ENCODE peak calls at places on chromosomes 5 and 9, in five cellular contexts. B is HCT116; Z is activated CD8-positive, alpha-beta T cell treated with anti-CD3 and anti-CD28 coated beads for 36 hours; X is HepG2; O is body of pancreas. E is an unnamed sample.

GRCh38 chr9:20580673-20581072 is 41.6 kb downstream of the MLLT3 start:
- ATAC-seq in X (no peak), O (no peak), Z (no peak), B (no peak), E (no peak)

GRCh38 chr5:56983593-56984361 is 31.9 kb upstream of the MIER3 start:
- ATAC-seq in B (no peak), Z (no peak), O (no peak), X (peak; percentile 35), E (no peak)

GRCh38 chr9:87567566-87567965 is 69.9 kb downstream of the DAPK1 start:
- ATAC-seq in B (no peak), X (no peak), Z (no peak), O (no peak), E (no peak)

GRCh38 chr5:80622756-80623155 is 31.7 kb upstream of the MSH3 start:
- ATAC-seq in B (no peak), X (no peak), O (no peak), Z (no peak), E (no peak)

GRCh38 chr9:27198175-27198574 is 89.2 kb downstream of the TEK start:
- ATAC-seq in X (peak; percentile 50), O (no peak), B (no peak), Z (no peak), E (no peak)

GRCh38 chr9:123360161-123361085 is 4.4 kb downstream of the CRB2 start:
- ATAC-seq in O (peak; percentile 19), X (peak; percentile 62), Z (peak; percentile 82), B (peak; percentile 57), E (peak; percentile 52)

GRCh38 chr5:88248743-88249540 is 19.7 kb downstream of the TMEM161B start:
- ATAC-seq in X (no peak), Z (no peak), O (no peak), B (no peak), E (peak; percentile 58)

GRCh38 chr5:61768692-61769281 is 436.7 kb downstream of the ZSWIM6 start:
- ATAC-seq in B (peak; percentile 100), Z (peak; percentile 79), O (no peak), X (peak; percentile 100), E (no peak)

GRCh38 chr5:37045703-37046102 is 169.1 kb downstream of the NIPBL start:
- ATAC-seq in B (no peak), Z (no peak), X (no peak), O (no peak), E (no peak)

GRCh38 chr5:172559004-172559932 is 81.8 kb upstream of the NEURL1B start:
- ATAC-seq in B (peak; percentile 49), O (peak; percentile 37), X (no peak), Z (no peak), E (no peak)

GRCh38 chr5:151270599-151270998 is 17.6 kb downstream of the GM2A start:
- ATAC-seq in O (no peak), Z (peak; percentile 92), X (no peak), B (no peak), E (peak; percentile 95)

GRCh38 chr5:147863409-147864194 is 14.9 kb upstream of the SCGB3A2 start:
- ATAC-seq in X (no peak), Z (no peak), B (no peak), O (no peak), E (no peak)

GRCh38 chr5:75482482-75482881 is 28.9 kb downstream of the CERT1 start:
- ATAC-seq in B (no peak), X (peak; percentile 43), Z (no peak), O (no peak), E (no peak)

GRCh38 chr5:68344447-68345111 is 129.0 kb downstream of the PIK3R1 start:
- ATAC-seq in B (peak; percentile 75), Z (peak; percentile 57), O (no peak), X (no peak), E (no peak)

GRCh38 chr5:10708189-10708944 is 52.7 kb downstream of the DAP start:
- ATAC-seq in Z (no peak), O (no peak), X (no peak), B (no peak), E (no peak)

GRCh38 chr5:158921441-158922262 is 178.1 kb downstream of the EBF1 start:
- ATAC-seq in Z (no peak), B (no peak), X (no peak), O (no peak), E (no peak)

GRCh38 chr5:169302046-169302445 is 1.1 kb upstream of the SLIT3 start:
- ATAC-seq in Z (peak; percentile 37), X (peak; percentile 49), B (no peak), O (no peak), E (no peak)

GRCh38 chr9:127803507-127804352 is 1.0 kb downstream of the FPGS start:
- ATAC-seq in X (peak; percentile 2), Z (no peak), O (no peak), B (peak; percentile 38), E (peak; percentile 18)

GRCh38 chr5:150574818-150575537 is 65.5 kb upstream of the SYNPO start:
- ATAC-seq in B (no peak), Z (no peak), O (no peak), X (peak; percentile 14), E (peak; percentile 26)

GRCh38 chr9:127919253-127919815 is 2.5 kb upstream of the ST6GALNAC4 start:
- ATAC-seq in O (peak; percentile 64), Z (no peak), X (peak; percentile 65), B (peak; percentile 60), E (no peak)

E was measured in stimulated activated memory B cell treated with anti-CD40 and anti-IgM and Interleukin-4, amounts not matched to agents 10 μg/mL and 1 μg/mL and 100 μg/mL, for 72 hours.